ENCODE peak calls at places on chromosomes 5 and 9, in seven cellular contexts. Y is AG10803; X is stimulated activated CD8-positive, alpha-beta memory T cell treated with anti-CD3 and anti-CD28 coated beads, Interleukin-4, amount 100 ng/mL, for 24 hours; U is Kasumi-1; I is naive B cell; M is CD8-positive, alpha-beta memory T cell; G is aorta. W is an unnamed sample.

GRCh38 chr5:72438141-72438540 is 69.1 kb downstream of the ZNF366 start:
- DNase-seq in I (no peak), X (no peak), M (no peak), U (no peak), G (no peak), Y (no peak), W (no peak)

GRCh38 chr5:132056610-132057497 is 3.6 kb upstream of the IL3 start:
- DNase-seq in G (peak; percentile 27), Y (no peak), X (no peak), I (no peak), U (no peak), M (no peak), W (peak; percentile 72)

GRCh38 chr5:98458004-98458403 is 315.5 kb upstream of the RGMB start:
- DNase-seq in I (no peak), M (no peak), U (no peak), G (no peak), X (no peak), Y (peak; percentile 66), W (no peak)

GRCh38 chr5:142806769-142807377 is 36.7 kb downstream of the ARHGAP26 start:
- DNase-seq in Y (no peak), I (no peak), M (no peak), U (no peak), G (no peak), X (no peak), W (no peak)

GRCh38 chr5:63603996-63604395 is 358.2 kb downstream of the HTR1A start:
- DNase-seq in G (no peak), X (no peak), M (no peak), I (no peak), U (no peak), Y (no peak), W (no peak)

GRCh38 chr9:77750284-77750683 is 102.2 kb upstream of the GNA14 start:
- DNase-seq in I (no peak), U (no peak), Y (peak; percentile 23), G (no peak), M (no peak), X (no peak), W (no peak)

GRCh38 chr5:125181159-125181558 is 434.7 kb upstream of the ZNF608 start:
- DNase-seq in U (no peak), X (no peak), Y (no peak), G (no peak), M (no peak), I (no peak), W (no peak)

GRCh38 chr9:91160181-91160580 is 201.5 kb downstream of the AUH start:
- DNase-seq in Y (no peak), X (no peak), M (no peak), G (no peak), U (no peak), I (no peak), W (no peak)

GRCh38 chr5:454936-455335 is 12.0 kb downstream of the EXOC3 start:
- DNase-seq in G (peak; percentile 26), U (no peak), Y (no peak), M (no peak), I (no peak), X (no peak), W (peak; percentile 65)

GRCh38 chr9:114098660-114099522 is at the start of gene KIF12:
- DNase-seq in M (no peak), G (no peak), Y (no peak), X (no peak), I (no peak), U (no peak), W (no peak)

GRCh38 chr9:115972802-115973201 is 180.8 kb upstream of the PAPPA start:
- DNase-seq in M (no peak), U (no peak), G (no peak), X (no peak), Y (peak; percentile 62), I (no peak), W (no peak)

GRCh38 chr9:101449071-101449721 is 13.6 kb upstream of the ALDOB start:
- DNase-seq in I (peak; percentile 21), M (peak; percentile 16), Y (peak; percentile 35), U (peak; percentile 70), G (peak; percentile 66), X (peak; percentile 37), W (peak; percentile 91)

GRCh38 chr5:118405650-118406061 is 582.7 kb downstream of the DTWD2 start:
- DNase-seq in Y (no peak), M (no peak), G (no peak), X (no peak), I (no peak), U (no peak), W (peak; percentile 66)

GRCh38 chr9:90099262-90099982 is 494.6 kb downstream of the GADD45G start:
- DNase-seq in G (no peak), M (no peak), U (peak; percentile 66), Y (peak; percentile 17), X (no peak), I (no peak), W (no peak)

GRCh38 chr5:156913355-156913718 is 49.7 kb downstream of the TIMD4 start:
- DNase-seq in I (no peak), G (no peak), M (no peak), U (no peak), Y (no peak), X (no peak), W (no peak)

GRCh38 chr5:133828727-133829126 is 139.7 kb downstream of the C5orf15 start:
- DNase-seq in X (no peak), U (no peak), M (no peak), Y (no peak), I (no peak), G (no peak), W (no peak)

W was measured in spleen.